ENCODE peak calls at places on chromosome 9, in ten cellular contexts. One of them, this sample, is unnamed.

GRCh38 chr9:123607987-123608565 is 252.1 kb downstream of the CRB2 start:
- DNase-seq in SK-N-SH: no peak
- DNase-seq in cardiac fibroblast: no peak
- DNase-seq in GM10248: peak; percentile 74
- DNase-seq in thyroid gland: no peak
- DNase-seq in omental fat pad: no peak
- DNase-seq in adrenal gland: no peak
- DNase-seq in WTC11: no peak
- DNase-seq in AG09319: no peak
- DNase-seq in astrocyte of the spinal cord: no peak
- DNase-seq in this sample: no peak

GRCh38 chr9:93683331-93684134 is 107.1 kb downstream of the PHF2 start:
- DNase-seq in thyroid gland: no peak
- DNase-seq in WTC11: peak; percentile 7
- DNase-seq in AG09319: no peak
- DNase-seq in cardiac fibroblast: no peak
- DNase-seq in SK-N-SH: peak; percentile 11
- DNase-seq in astrocyte of the spinal cord: no peak
- DNase-seq in omental fat pad: peak; percentile 6
- DNase-seq in adrenal gland: no peak
- DNase-seq in GM10248: peak; percentile 7
- DNase-seq in this sample: peak; percentile 62

GRCh38 chr9:134755221-134755907 is 113.8 kb downstream of the COL5A1 start:
- DNase-seq in AG09319: no peak
- DNase-seq in adrenal gland: no peak
- DNase-seq in SK-N-SH: no peak
- DNase-seq in omental fat pad: no peak
- DNase-seq in cardiac fibroblast: no peak
- DNase-seq in astrocyte of the spinal cord: no peak
- DNase-seq in GM10248: no peak
- DNase-seq in WTC11: no peak
- DNase-seq in thyroid gland: no peak
- DNase-seq in this sample: no peak

GRCh38 chr9:130982636-130983282 is 26.2 kb upstream of the LAMC3 start:
- DNase-seq in cardiac fibroblast: no peak
- DNase-seq in astrocyte of the spinal cord: no peak
- DNase-seq in omental fat pad: no peak
- DNase-seq in AG09319: no peak
- DNase-seq in SK-N-SH: no peak
- DNase-seq in thyroid gland: no peak
- DNase-seq in adrenal gland: no peak
- DNase-seq in GM10248: no peak
- DNase-seq in WTC11: no peak
- DNase-seq in this sample: no peak

GRCh38 chr9:77488439-77489126 is 159.5 kb downstream of the GNA14 start:
- DNase-seq in AG09319: no peak
- DNase-seq in cardiac fibroblast: peak; percentile 66
- DNase-seq in SK-N-SH: peak; percentile 21
- DNase-seq in thyroid gland: no peak
- DNase-seq in WTC11: peak; percentile 18
- DNase-seq in GM10248: no peak
- DNase-seq in omental fat pad: no peak
- DNase-seq in adrenal gland: no peak
- DNase-seq in astrocyte of the spinal cord: peak; percentile 44
- DNase-seq in this sample: no peak

GRCh38 chr9:36250079-36250478 is 8.2 kb downstream of the GNE start:
- DNase-seq in thyroid gland: no peak
- DNase-seq in adrenal gland: no peak
- DNase-seq in GM10248: no peak
- DNase-seq in astrocyte of the spinal cord: no peak
- DNase-seq in omental fat pad: no peak
- DNase-seq in WTC11: no peak
- DNase-seq in cardiac fibroblast: peak; percentile 5
- DNase-seq in AG09319: no peak
- DNase-seq in SK-N-SH: no peak
- DNase-seq in this sample: no peak

GRCh38 chr9:127634021-127634420 is 21.9 kb downstream of the STXBP1 start:
- DNase-seq in SK-N-SH: no peak
- DNase-seq in astrocyte of the spinal cord: no peak
- DNase-seq in adrenal gland: peak; percentile 35
- DNase-seq in AG09319: no peak
- DNase-seq in omental fat pad: no peak
- DNase-seq in WTC11: no peak
- DNase-seq in GM10248: no peak
- DNase-seq in cardiac fibroblast: no peak
- DNase-seq in thyroid gland: no peak
- DNase-seq in this sample: no peak

GRCh38 chr9:23683476-23684095 is 142.5 kb downstream of the ELAVL2 start:
- DNase-seq in GM10248: no peak
- DNase-seq in thyroid gland: no peak
- DNase-seq in astrocyte of the spinal cord: peak; percentile 15
- DNase-seq in AG09319: no peak
- DNase-seq in omental fat pad: no peak
- DNase-seq in SK-N-SH: no peak
- DNase-seq in adrenal gland: no peak
- DNase-seq in cardiac fibroblast: no peak
- DNase-seq in WTC11: no peak
- DNase-seq in this sample: no peak

GRCh38 chr9:19154135-19154612 is 26.9 kb upstream of the PLIN2 start:
- DNase-seq in thyroid gland: peak; percentile 6
- DNase-seq in SK-N-SH: no peak
- DNase-seq in adrenal gland: peak; percentile 81
- DNase-seq in astrocyte of the spinal cord: peak; percentile 71
- DNase-seq in cardiac fibroblast: peak; percentile 92
- DNase-seq in GM10248: no peak
- DNase-seq in AG09319: no peak
- DNase-seq in WTC11: no peak
- DNase-seq in omental fat pad: no peak
- DNase-seq in this sample: no peak

GRCh38 chr9:131738838-131739191 is 1.1 kb downstream of the RAPGEF1 start:
- DNase-seq in cardiac fibroblast: no peak
- DNase-seq in omental fat pad: no peak
- DNase-seq in GM10248: no peak
- DNase-seq in adrenal gland: no peak
- DNase-seq in WTC11: peak; percentile 46
- DNase-seq in AG09319: no peak
- DNase-seq in thyroid gland: peak; percentile 27
- DNase-seq in astrocyte of the spinal cord: no peak
- DNase-seq in SK-N-SH: no peak
- DNase-seq in this sample: no peak

GRCh38 chr9:24616858-24617257 is 71.2 kb upstream of the IZUMO3 start:
- DNase-seq in GM10248: no peak
- DNase-seq in cardiac fibroblast: no peak
- DNase-seq in thyroid gland: no peak
- DNase-seq in WTC11: no peak
- DNase-seq in AG09319: no peak
- DNase-seq in SK-N-SH: no peak
- DNase-seq in adrenal gland: no peak
- DNase-seq in omental fat pad: no peak
- DNase-seq in astrocyte of the spinal cord: no peak
- DNase-seq in this sample: no peak

GRCh38 chr9:7363777-7364477 is 435.7 kb downstream of the DMAC1 start:
- DNase-seq in thyroid gland: no peak
- DNase-seq in GM10248: no peak
- DNase-seq in adrenal gland: no peak
- DNase-seq in omental fat pad: no peak
- DNase-seq in cardiac fibroblast: no peak
- DNase-seq in WTC11: no peak
- DNase-seq in astrocyte of the spinal cord: no peak
- DNase-seq in AG09319: no peak
- DNase-seq in SK-N-SH: peak; percentile 11
- DNase-seq in this sample: no peak

GRCh38 chr9:101131326-101131725 is 102.8 kb downstream of the PLPPR1 start:
- DNase-seq in omental fat pad: no peak
- DNase-seq in astrocyte of the spinal cord: no peak
- DNase-seq in GM10248: no peak
- DNase-seq in WTC11: no peak
- DNase-seq in cardiac fibroblast: no peak
- DNase-seq in AG09319: no peak
- DNase-seq in adrenal gland: no peak
- DNase-seq in thyroid gland: no peak
- DNase-seq in SK-N-SH: no peak
- DNase-seq in this sample: no peak

DNA sequence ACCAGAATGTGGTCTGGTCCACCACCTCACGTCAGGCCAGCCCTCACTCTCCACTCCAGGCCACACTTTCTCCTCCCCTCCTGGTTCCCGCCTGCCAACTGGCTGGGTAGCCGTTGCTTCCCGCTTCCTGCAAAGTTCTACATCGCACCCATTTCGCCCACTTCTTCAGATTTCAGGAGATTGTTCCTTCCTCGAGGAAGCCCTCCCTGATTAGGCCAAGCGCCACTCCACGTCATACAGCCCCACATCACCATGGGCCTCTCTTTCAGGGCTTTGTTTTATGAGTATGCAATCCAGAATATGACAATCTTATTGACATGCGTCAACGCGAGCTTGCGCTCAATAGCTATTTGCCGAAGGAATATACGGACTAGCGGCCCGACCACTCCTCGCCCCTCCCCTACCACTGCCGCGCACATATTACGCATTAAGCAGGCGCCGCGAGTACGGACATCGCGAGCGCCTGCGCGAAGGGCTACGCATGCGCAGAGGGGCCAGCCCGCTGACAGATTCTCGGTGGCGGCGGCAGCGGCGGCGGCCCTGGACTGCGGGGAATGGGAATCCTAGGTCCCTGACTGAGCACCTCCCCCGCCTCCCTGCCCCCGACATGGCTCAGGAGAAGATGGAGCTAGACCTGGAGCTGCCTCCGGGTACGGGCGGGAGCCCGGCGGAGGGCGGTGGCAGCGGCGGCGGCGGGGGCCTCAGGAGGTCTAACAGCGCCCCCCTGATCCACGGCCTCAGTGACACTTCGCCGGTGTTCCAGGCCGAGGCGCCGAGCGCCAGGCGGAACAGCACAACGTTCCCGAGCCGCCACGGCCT is 74.7 kb downstream of the PIP5K1B start:
- DNase-seq in adrenal gland: peak; percentile 95
- DNase-seq in GM10248: peak; percentile 92
- DNase-seq in WTC11: peak; percentile 96
- DNase-seq in omental fat pad: peak; percentile 87
- DNase-seq in SK-N-SH: peak; percentile 93
- DNase-seq in cardiac fibroblast: peak; percentile 95
- DNase-seq in thyroid gland: peak; percentile 94
- DNase-seq in astrocyte of the spinal cord: peak; percentile 95
- DNase-seq in AG09319: peak; percentile 90
- DNase-seq in this sample: peak; percentile 97
- TF ChIP-seq CTCF in adrenal gland: no peak
- TF ChIP-seq CTCF in GM10248: peak; percentile 64
- TF ChIP-seq CTCF in WTC11: no peak
- TF ChIP-seq CTCF in omental fat pad: no peak
- TF ChIP-seq CTCF in SK-N-SH: peak; percentile 52
- TF ChIP-seq CTCF in cardiac fibroblast: peak; percentile 2
- TF ChIP-seq CTCF in thyroid gland: peak; percentile 45
- TF ChIP-seq CTCF in astrocyte of the spinal cord: peak; percentile 36
- TF ChIP-seq CTCF in AG09319: peak; percentile 27
- TF ChIP-seq CTCF in this sample: peak; percentile 49

DNA sequence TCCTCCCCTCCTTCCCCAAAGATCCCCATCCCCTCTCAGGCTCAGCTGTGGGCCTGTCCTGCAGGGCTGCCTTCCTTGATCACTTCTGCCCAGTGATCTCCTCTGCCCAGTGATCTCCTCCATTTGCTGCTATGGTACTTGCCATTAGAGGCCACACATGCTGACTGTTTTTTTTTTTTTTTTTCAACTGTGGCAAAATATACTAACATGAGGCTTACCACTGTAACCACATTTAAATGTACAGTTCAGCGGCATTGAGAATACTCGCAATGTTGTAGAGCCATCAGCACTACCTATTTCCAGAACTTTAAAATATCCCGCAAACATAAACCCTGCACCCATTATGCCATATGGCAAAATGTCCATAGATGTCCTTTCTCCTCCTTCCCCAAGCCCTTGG is 61.7 kb upstream of the EPB41L4B start:
- DNase-seq in astrocyte of the spinal cord: no peak
- DNase-seq in omental fat pad: no peak
- DNase-seq in SK-N-SH: no peak
- DNase-seq in adrenal gland: no peak
- DNase-seq in AG09319: no peak
- DNase-seq in cardiac fibroblast: no peak
- DNase-seq in GM10248: no peak
- DNase-seq in thyroid gland: no peak
- DNase-seq in WTC11: no peak
- DNase-seq in this sample: no peak
- TF ChIP-seq CTCF in astrocyte of the spinal cord: no peak
- TF ChIP-seq CTCF in omental fat pad: no peak
- TF ChIP-seq CTCF in SK-N-SH: no peak
- TF ChIP-seq CTCF in adrenal gland: no peak
- TF ChIP-seq CTCF in AG09319: no peak
- TF ChIP-seq CTCF in cardiac fibroblast: no peak
- TF ChIP-seq CTCF in GM10248: no peak
- TF ChIP-seq CTCF in thyroid gland: no peak
- TF ChIP-seq CTCF in WTC11: no peak
- TF ChIP-seq CTCF in this sample: no peak

DNA sequence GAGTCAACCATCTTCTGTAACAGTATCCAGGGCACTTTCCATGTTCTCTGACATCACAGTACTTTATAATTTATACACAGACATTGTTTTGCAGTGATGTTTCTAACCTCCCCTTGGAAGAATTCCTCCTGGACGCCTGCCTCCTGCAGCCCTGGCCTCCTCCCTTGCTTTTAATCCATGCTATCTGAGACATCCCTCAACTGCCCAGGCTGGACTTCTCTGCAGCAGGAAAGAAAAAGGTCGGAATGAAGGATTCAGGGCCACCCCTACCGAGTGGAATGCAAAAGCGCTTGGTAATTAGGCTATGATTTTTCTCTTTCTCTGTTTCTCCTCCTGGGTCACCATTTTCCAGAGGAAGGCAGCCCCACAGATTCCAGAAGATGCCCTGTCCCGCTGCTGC is 47.0 kb upstream of the SHC3 start:
- DNase-seq in adrenal gland: no peak
- DNase-seq in AG09319: peak; percentile 52
- DNase-seq in GM10248: no peak
- DNase-seq in omental fat pad: no peak
- DNase-seq in thyroid gland: no peak
- DNase-seq in WTC11: no peak
- DNase-seq in SK-N-SH: no peak
- DNase-seq in astrocyte of the spinal cord: peak; percentile 19
- DNase-seq in cardiac fibroblast: no peak
- DNase-seq in this sample: no peak
- TF ChIP-seq CTCF in adrenal gland: no peak
- TF ChIP-seq CTCF in AG09319: peak; percentile 36
- TF ChIP-seq CTCF in GM10248: no peak
- TF ChIP-seq CTCF in omental fat pad: no peak
- TF ChIP-seq CTCF in thyroid gland: no peak
- TF ChIP-seq CTCF in WTC11: no peak
- TF ChIP-seq CTCF in SK-N-SH: no peak
- TF ChIP-seq CTCF in astrocyte of the spinal cord: peak; percentile 17
- TF ChIP-seq CTCF in cardiac fibroblast: no peak
- TF ChIP-seq CTCF in this sample: peak; percentile 49

DNA sequence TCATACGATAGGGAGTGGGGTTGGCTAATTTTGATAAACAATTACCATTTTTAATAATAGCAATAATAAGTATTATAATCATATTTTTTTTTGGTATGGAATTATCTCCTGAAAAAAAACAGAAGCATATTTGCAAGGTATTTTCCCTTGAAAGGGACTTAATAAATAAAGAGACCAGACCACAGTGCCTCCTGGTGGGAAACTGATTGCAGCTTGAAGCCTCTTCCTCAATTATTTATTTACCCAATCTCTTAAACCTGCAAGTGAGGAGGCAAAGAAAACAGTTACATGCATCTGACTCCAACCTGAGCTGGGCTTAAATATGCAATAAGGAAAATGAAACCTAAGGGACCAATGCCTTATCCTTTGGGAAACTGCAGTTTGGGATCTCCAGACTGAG is 388.1 kb upstream of the ACO1 start:
- DNase-seq in thyroid gland: no peak
- DNase-seq in WTC11: no peak
- DNase-seq in omental fat pad: no peak
- DNase-seq in AG09319: no peak
- DNase-seq in SK-N-SH: no peak
- DNase-seq in GM10248: no peak
- DNase-seq in cardiac fibroblast: peak; percentile 2
- DNase-seq in astrocyte of the spinal cord: no peak
- DNase-seq in adrenal gland: no peak
- DNase-seq in this sample: no peak
- TF ChIP-seq CTCF in thyroid gland: no peak
- TF ChIP-seq CTCF in WTC11: no peak
- TF ChIP-seq CTCF in omental fat pad: no peak
- TF ChIP-seq CTCF in AG09319: no peak
- TF ChIP-seq CTCF in SK-N-SH: peak; percentile 20
- TF ChIP-seq CTCF in GM10248: no peak
- TF ChIP-seq CTCF in cardiac fibroblast: no peak
- TF ChIP-seq CTCF in astrocyte of the spinal cord: no peak
- TF ChIP-seq CTCF in adrenal gland: no peak
- TF ChIP-seq CTCF in this sample: peak; percentile 27